ENCODE peak calls at places on chromosomes 4 and X, in five cellular contexts. Y, P, X, U and L are unnamed samples.
A peak's percentile ranks its signal among the peaks of the same experiment; 100 is the strongest.

GRCh38 chrX:109783712-109784109 is 50.7 kb upstream of the ACSL4 start:
- DNase-seq in Y (no peak), P (no peak), X (no peak), U (peak; percentile 38), L (no peak)

GRCh38 chr4:141457653-141458052 is 178.7 kb upstream of the IL15 start:
- DNase-seq in Y (no peak), P (no peak), X (no peak), U (no peak), L (no peak)

GRCh38 chr4:94256833-94257232 is 49.2 kb downstream of the SMARCAD1 start:
- DNase-seq in Y (peak; percentile 5), P (no peak), X (no peak), U (peak; percentile 2), L (no peak)

GRCh38 chrX:104565791-104566687 is at the start of gene IL1RAPL2:
- DNase-seq in Y (peak; percentile 49), P (no peak), X (peak; percentile 49), U (peak; percentile 8), L (peak; percentile 81)

GRCh38 chrX:135010921-135011320 is 11.4 kb downstream of the RTL8B start:
- DNase-seq in Y (no peak), P (no peak), X (no peak), U (no peak), L (no peak)

GRCh38 chr4:19728773-19729172 is 522.9 kb upstream of the SLIT2 start:
- DNase-seq in Y (no peak), P (no peak), X (no peak), U (no peak), L (no peak)

GRCh38 chr4:56450342-56450741 is 14.3 kb downstream of the PAICS start:
- DNase-seq in Y (no peak), P (no peak), X (no peak), U (no peak), L (no peak)

GRCh38 chrX:118973389-118974087 is 880 bp upstream of the LONRF3 start:
- DNase-seq in Y (no peak), P (no peak), X (peak; percentile 20), U (no peak), L (no peak)

GRCh38 chr4:122514671-122515070 is 58.1 kb upstream of the IL2 start:
- DNase-seq in Y (no peak), P (no peak), X (no peak), U (no peak), L (no peak)

GRCh38 chr4:110793890-110794588 is 171.2 kb upstream of the PITX2 start:
- DNase-seq in Y (no peak), P (no peak), X (no peak), U (no peak), L (no peak)

GRCh38 chrX:140709421-140709846 is at the start of gene LINC00632:
- DNase-seq in Y (no peak), P (no peak), X (peak; percentile 13), U (no peak), L (peak; percentile 22)

GRCh38 chrX:21735038-21735752 is 22.7 kb downstream of the SMPX start:
- DNase-seq in Y (no peak), P (no peak), X (no peak), U (no peak), L (no peak)

GRCh38 chr4:43471950-43472349 is 579.4 kb downstream of the GRXCR1 start:
- DNase-seq in Y (no peak), P (no peak), X (no peak), U (peak; percentile 30), L (no peak)

GRCh38 chr4:41719417-41719816 is 29.1 kb downstream of the PHOX2B start:
- DNase-seq in Y (no peak), P (no peak), X (no peak), U (no peak), L (no peak)

GRCh38 chrX:122943918-122944317 is 240.2 kb upstream of the GRIA3 start:
- DNase-seq in Y (no peak), P (no peak), X (no peak), U (no peak), L (no peak)

GRCh38 chr4:14994242-14994641 is 8.0 kb upstream of the CPEB2 start:
- DNase-seq in Y (peak; percentile 42), P (no peak), X (no peak), U (no peak), L (no peak)

GRCh38 chr4:128863314-128864075 is 54.0 kb downstream of the JADE1 start:
- DNase-seq in Y (peak; percentile 72), P (no peak), X (peak; percentile 70), U (peak; percentile 69), L (peak; percentile 81)

GRCh38 chr4:86366920-86367319 is 7.1 kb upstream of the MAPK10 start:
- DNase-seq in Y (no peak), P (no peak), X (no peak), U (no peak), L (no peak)

GRCh38 chrX:50495616-50496015 is 25.0 kb upstream of the DGKK start:
- DNase-seq in Y (no peak), P (no peak), X (no peak), U (no peak), L (no peak)

GRCh38 chr4:2449511-2450392 is 19.2 kb upstream of the RNF4 start:
- DNase-seq in Y (no peak), P (no peak), X (no peak), U (no peak), L (no peak)

GRCh38 chr4:2432004-2432403 is 13.2 kb downstream of the CFAP99 start:
- DNase-seq in Y (no peak), P (no peak), X (no peak), U (no peak), L (no peak)

GRCh38 chrX:151710457-151710856 is 5.4 kb upstream of the FATE1 start:
- DNase-seq in Y (no peak), P (no peak), X (no peak), U (no peak), L (no peak)

GRCh38 chr4:2837904-2838496 is 5.6 kb upstream of the ADD1 start:
- DNase-seq in Y (no peak), P (no peak), X (peak; percentile 30), U (no peak), L (no peak)

GRCh38 chr4:153246446-153247115 is 42.3 kb downstream of the TRIM2 start:
- DNase-seq in Y (no peak), P (no peak), X (no peak), U (peak; percentile 48), L (no peak)

GRCh38 chr4:3314706-3315260 is 22.0 kb downstream of the RGS12 start:
- DNase-seq in Y (no peak), P (no peak), X (no peak), U (no peak), L (no peak)

GRCh38 chr4:140926672-140927071 is 170.5 kb upstream of the TBC1D9 start:
- DNase-seq in Y (no peak), P (no peak), X (no peak), U (no peak), L (no peak)

GRCh38 chr4:96035727-96036126 is 195.8 kb downstream of the PDHA2 start:
- DNase-seq in Y (peak; percentile 8), P (no peak), X (no peak), U (no peak), L (peak; percentile 9)

GRCh38 chr4:152735302-152735917 is 44.1 kb downstream of the TIGD4 start:
- DNase-seq in Y (peak; percentile 10), P (peak; percentile 32), X (peak; percentile 50), U (no peak), L (peak; percentile 31)

DNA sequence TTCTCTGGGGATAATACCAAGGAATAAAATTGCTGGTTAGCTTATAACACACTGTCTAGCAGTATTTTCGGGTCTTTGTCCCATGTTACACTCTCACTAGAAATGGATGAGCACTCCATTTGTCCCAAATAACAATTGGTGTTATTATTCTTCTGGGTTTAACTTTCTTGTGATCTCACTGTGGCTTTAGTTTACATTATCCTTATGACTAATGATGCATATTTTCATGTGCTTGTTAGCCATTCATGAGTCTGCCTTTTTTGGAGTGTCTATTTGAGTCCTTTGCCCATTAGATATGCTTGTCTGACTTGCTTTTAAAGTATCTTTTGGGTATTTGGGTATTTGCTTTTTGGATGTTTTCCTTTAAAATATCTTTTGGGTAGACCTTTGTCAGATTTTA is 372.9 kb upstream of the TENM3 start:
- DNase-seq in Y (no peak), P (no peak), X (no peak), U (no peak), L (no peak)
- TF ChIP-seq FOXM1 in Y (no peak), P (no peak), X (no peak), U (no peak), L (no peak)

DNA sequence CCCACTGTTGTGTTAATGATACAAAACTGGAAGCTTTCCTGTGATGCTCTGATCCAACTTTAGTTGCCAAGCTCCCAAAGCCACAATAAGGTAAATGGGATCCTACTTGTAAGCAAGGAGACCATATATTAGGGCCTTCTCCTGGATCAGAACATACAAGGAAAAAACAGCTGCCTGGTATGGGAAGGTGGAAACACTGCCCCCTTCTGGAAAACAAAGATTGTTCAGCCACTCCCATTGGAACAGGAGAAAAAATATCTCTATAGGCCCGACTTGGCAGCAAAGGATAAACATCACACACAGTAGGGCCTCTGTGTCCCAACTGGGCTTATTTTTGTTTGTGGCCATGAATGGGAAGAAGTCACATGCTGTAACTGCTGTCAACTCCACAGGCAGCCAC is 166.5 kb downstream of the TBX22 start:
- DNase-seq in Y (peak; percentile 7), P (no peak), X (no peak), U (no peak), L (peak; percentile 12)
- TF ChIP-seq FOXM1 in Y (no peak), P (no peak), X (no peak), U (no peak), L (no peak)

GRCh38 chr4:168751263-168752225 is 254.7 kb downstream of the PALLD start:
- DNase-seq in Y (no peak), P (no peak), X (no peak), U (no peak), L (no peak)

GRCh38 chr4:168743576-168743975 is 246.7 kb downstream of the PALLD start:
- DNase-seq in Y (no peak), P (no peak), X (no peak), U (peak; percentile 6), L (no peak)

GRCh38 chr4:168744021-168744420 is 247.2 kb downstream of the PALLD start:
- DNase-seq in Y (no peak), P (no peak), X (no peak), U (peak; percentile 3), L (no peak)

GRCh38 chr4:168743131-168743530 is 246.3 kb downstream of the PALLD start:
- DNase-seq in Y (no peak), P (no peak), X (no peak), U (no peak), L (no peak)

DNA sequence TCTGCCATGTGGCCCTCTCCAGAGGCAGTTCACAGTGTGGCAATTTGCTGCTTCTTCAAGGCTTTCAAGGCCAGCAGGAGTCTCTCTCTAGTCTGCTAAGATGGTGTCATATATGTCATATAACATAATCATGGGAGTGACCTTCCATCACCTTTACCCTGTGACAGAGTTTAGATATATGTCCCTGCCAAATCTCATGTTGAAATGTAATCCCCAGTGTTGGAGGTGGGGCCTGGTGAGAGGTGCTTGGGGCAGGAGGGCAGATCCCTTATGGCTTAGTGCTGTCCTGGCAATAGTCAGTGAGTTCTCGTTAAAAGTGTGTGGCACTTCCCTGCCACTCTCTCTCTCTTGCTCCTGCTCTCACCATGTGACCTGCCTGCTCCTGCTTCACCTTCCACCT is 252.0 kb downstream of the PALLD start:
- DNase-seq in Y (no peak), P (no peak), X (no peak), U (no peak), L (no peak)
- TF ChIP-seq FOXM1 in Y (no peak), P (no peak), X (no peak), U (no peak), L (no peak)

DNA sequence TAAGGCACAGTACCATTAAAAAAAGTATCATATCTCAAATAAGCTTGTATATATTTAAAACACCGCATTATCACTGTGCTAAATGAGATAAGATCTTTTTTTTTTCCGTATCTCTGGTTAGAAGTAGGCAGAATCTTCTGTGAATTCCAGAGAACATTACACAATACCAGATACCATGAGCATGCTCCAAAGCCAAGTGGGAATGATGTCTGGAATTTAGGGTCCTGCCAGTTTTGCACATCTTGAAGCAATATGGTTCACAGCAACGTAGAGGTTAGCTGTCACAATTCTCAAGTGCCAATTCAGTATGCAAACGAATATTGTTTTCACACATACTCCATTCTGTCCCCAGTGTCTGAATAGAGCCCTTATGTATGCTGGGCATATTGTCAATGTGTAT is 127.5 kb upstream of the NEIL3 start:
- DNase-seq in Y (no peak), P (no peak), X (no peak), U (no peak), L (no peak)
- TF ChIP-seq FOXM1 in Y (no peak), P (no peak), X (no peak), U (no peak), L (no peak)